ENCODE peak calls at places on chromosomes 13 and 19, in four cellular contexts. V, E, X and C are unnamed samples.
A peak's percentile ranks its signal among the peaks of the same experiment; 100 is the strongest.

GRCh38 chr19:20840371-20840770 is 64.3 kb downstream of the ZNF66 start:
- DNase-seq in V (no peak), E (no peak), X (no peak), C (no peak)

GRCh38 chr19:19584356-19584755 is 34.1 kb downstream of the PBX4 start:
- DNase-seq in V (no peak), E (no peak), X (no peak), C (no peak)

GRCh38 chr13:109782066-109782822 is 4.1 kb downstream of the IRS2 start:
- DNase-seq in V (no peak), E (peak; percentile 79), X (no peak), C (no peak)

GRCh38 chr19:31154021-31154420 is 195.2 kb downstream of the TSHZ3 start:
- DNase-seq in V (no peak), E (no peak), X (no peak), C (peak; percentile 83)

GRCh38 chr19:40716031-40716654 is 543 bp downstream of the COQ8B start:
- DNase-seq in V (peak; percentile 90), E (peak; percentile 76), X (peak; percentile 26), C (peak; percentile 46)

GRCh38 chr19:6270822-6271221 is 9.0 kb downstream of the MLLT1 start:
- DNase-seq in V (no peak), E (no peak), X (no peak), C (no peak)

GRCh38 chr19:7101498-7102253 is 32.2 kb downstream of the ZNF557 start:
- DNase-seq in V (no peak), E (no peak), X (no peak), C (no peak)

GRCh38 chr13:74683411-74683810 is 549.2 kb upstream of the KLF12 start:
- DNase-seq in V (peak; percentile 19), E (no peak), X (no peak), C (peak; percentile 8)

GRCh38 chr13:24152292-24153214 is 8.0 kb upstream of the SPATA13 start:
- DNase-seq in V (no peak), E (no peak), X (no peak), C (no peak)

GRCh38 chr13:84867246-84867645 is 932.0 kb downstream of the SLITRK6 start:
- DNase-seq in V (no peak), E (no peak), X (no peak), C (no peak)

GRCh38 chr19:29735821-29736220 is 20.8 kb upstream of the C19orf12 start:
- DNase-seq in V (no peak), E (peak; percentile 22), X (no peak), C (no peak)

GRCh38 chr13:22698477-22698876 is 482.3 kb upstream of the SGCG start:
- DNase-seq in V (no peak), E (no peak), X (no peak), C (no peak)

GRCh38 chr19:58330458-58330857 is 3.7 kb downstream of the ZSCAN22 start:
- DNase-seq in V (peak; percentile 22), E (no peak), X (no peak), C (no peak)

GRCh38 chr13:93226623-93227279 is at the start of gene GPC6:
- DNase-seq in V (no peak), E (no peak), X (no peak), C (peak; percentile 32)

GRCh38 chr13:101209206-101209893 is 207.0 kb downstream of the NALCN start:
- DNase-seq in V (peak; percentile 10), E (no peak), X (no peak), C (no peak)

GRCh38 chr13:71677114-71677513 is 189.9 kb downstream of the DACH1 start:
- DNase-seq in V (no peak), E (no peak), X (no peak), C (no peak)

GRCh38 chr19:38361633-38362075 is 12.7 kb upstream of the PSMD8 start:
- DNase-seq in V (peak; percentile 65), E (peak; percentile 89), X (no peak), C (peak; percentile 78)

GRCh38 chr19:44943801-44944249 is 1.8 kb downstream of the APOC4 start:
- DNase-seq in V (no peak), E (peak; percentile 83), X (no peak), C (no peak)

GRCh38 chr13:23074054-23074805 is 106.5 kb upstream of the SGCG start:
- DNase-seq in V (no peak), E (no peak), X (no peak), C (no peak)

GRCh38 chr19:30677702-30678101 is 305.5 kb downstream of the ZNF536 start:
- DNase-seq in V (no peak), E (no peak), X (no peak), C (no peak)

GRCh38 chr13:48151343-48151742 is 56.4 kb upstream of the MED4 start:
- DNase-seq in V (no peak), E (no peak), X (no peak), C (no peak)

GRCh38 chr13:30116379-30116778 is 191.0 kb downstream of the KATNAL1 start:
- DNase-seq in V (no peak), E (no peak), X (no peak), C (no peak)

GRCh38 chr13:30115257-30115600 is 192.1 kb downstream of the KATNAL1 start:
- DNase-seq in V (no peak), E (no peak), X (no peak), C (no peak)

GRCh38 chr13:30113531-30113930 is 193.8 kb downstream of the KATNAL1 start:
- DNase-seq in V (no peak), E (no peak), X (no peak), C (no peak)

GRCh38 chr13:30113983-30114491 is 193.3 kb downstream of the KATNAL1 start:
- DNase-seq in V (no peak), E (no peak), X (no peak), C (no peak)

DNA sequence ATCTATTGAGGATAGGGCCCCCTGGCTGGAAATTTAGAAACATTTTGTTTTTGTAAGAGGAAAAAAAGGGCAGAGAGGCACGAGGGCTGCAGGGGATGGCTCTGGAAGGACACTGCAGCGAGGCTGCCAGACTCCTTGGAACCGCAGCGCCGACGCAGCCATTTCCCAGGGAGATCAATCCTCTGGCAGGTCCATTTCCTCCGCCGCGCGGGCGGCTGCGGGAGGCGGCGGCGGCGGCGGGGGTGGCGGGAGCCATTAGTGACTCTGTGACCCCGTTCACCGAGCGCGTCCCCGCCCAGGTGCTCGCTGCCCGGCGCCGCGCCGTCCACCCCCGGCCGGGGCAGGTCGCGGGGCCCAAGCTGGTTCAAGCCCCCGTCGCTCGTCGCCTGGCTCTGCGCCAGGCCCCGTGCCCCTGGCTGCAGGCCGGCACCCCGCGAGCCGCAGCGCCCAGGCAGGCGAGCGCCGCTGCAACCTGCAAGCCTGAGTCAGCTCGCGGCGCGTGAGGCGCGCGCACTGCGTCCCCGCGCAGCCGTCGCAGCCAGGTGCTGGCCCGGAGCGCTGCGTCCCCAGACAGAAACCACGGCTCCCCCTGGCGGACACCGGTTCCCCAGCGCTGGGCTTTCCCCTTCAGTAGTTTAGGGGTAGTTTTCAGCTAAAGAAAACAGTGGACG is 192.6 kb downstream of the KATNAL1 start:
- DNase-seq in V (peak; percentile 80), E (peak; percentile 98), X (no peak), C (peak; percentile 88)
- TF ChIP-seq POLR2A in V (no peak), E (no peak), X (peak; percentile 84), C (peak; percentile 62)

GRCh38 chr19:16940626-16941025 is 51.8 kb downstream of the F2RL3 start:
- DNase-seq in V (no peak), E (peak; percentile 10), X (no peak), C (no peak)

GRCh38 chr19:16944626-16945363 is 56.0 kb downstream of the F2RL3 start:
- DNase-seq in V (no peak), E (no peak), X (no peak), C (no peak)

GRCh38 chr19:16943942-16944625 is 55.3 kb downstream of the F2RL3 start:
- DNase-seq in V (no peak), E (no peak), X (no peak), C (no peak)

GRCh38 chr19:16945364-16945714 is 56.5 kb downstream of the F2RL3 start:
- DNase-seq in V (no peak), E (no peak), X (no peak), C (no peak)

GRCh38 chr19:16942583-16942982 is 53.8 kb downstream of the F2RL3 start:
- DNase-seq in V (no peak), E (no peak), X (no peak), C (no peak)
- H3K36me3 ChIP-seq in V (no peaks in the 10 kb centered on the region), E (no peaks in the 10 kb centered on the region), X (no peaks in the 10 kb centered on the region), C (no peaks in the 10 kb centered on the region)

DNA sequence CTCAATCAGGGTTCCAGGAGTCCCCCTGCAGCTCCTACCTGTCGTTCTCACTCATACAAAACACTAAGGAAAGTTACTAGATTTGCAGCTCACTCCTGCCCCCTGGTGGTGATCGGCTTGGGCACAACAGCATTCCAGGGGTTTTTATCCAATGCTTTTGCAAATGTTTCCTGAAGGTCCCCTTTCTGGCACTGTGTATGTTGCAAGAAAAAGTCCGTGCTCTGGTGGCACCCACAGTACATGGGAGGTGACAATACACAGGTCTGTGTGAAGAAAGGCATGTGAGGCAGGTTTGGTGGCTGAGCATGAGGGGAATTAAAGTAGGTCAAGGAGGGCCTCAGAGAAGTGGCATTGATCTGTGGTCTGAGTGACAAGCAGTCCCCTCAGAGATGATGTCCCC is 8.6 kb upstream of the TYK2 start:
- DNase-seq in V (peak; percentile 85), E (peak; percentile 93), X (peak; percentile 69), C (peak; percentile 81)
- TF ChIP-seq POLR2AphosphoS5 in V (peak; percentile 49), E (peak; percentile 73), X (peak; percentile 32), C (peak; percentile 64)

GRCh38 chr19:13905634-13906524 is at the start of the genes BRME1 and CC2D1A:
- DNase-seq in V (peak; percentile 85), E (peak; percentile 99), X (peak; percentile 65), C (peak; percentile 90)
- TF ChIP-seq POLR2A in V (no peak), E (no peak), X (peak; percentile 88), C (peak; percentile 69)

GRCh38 chr19:9566729-9567128 is 17.6 kb downstream of the ZNF121 start:
- DNase-seq in V (no peak), E (no peak), X (no peak), C (no peak)
- H3K36me3 ChIP-seq in V (peaks cover 20% of the 10 kb centered on the region), E (peaks cover 100% of the 10 kb centered on the region), X (peaks cover 56% of the 10 kb centered on the region), C (peaks cover 36% of the 10 kb centered on the region)

GRCh38 chr19:47540748-47541147 is 25.9 kb upstream of the NAPA start:
- DNase-seq in V (no peak), E (no peak), X (no peak), C (no peak)

GRCh38 chr19:47544075-47544474 is 28.9 kb downstream of the ZNF541 start:
- DNase-seq in V (no peak), E (no peak), X (no peak), C (no peak)

GRCh38 chr19:47539747-47540311 is 25.0 kb upstream of the NAPA start:
- DNase-seq in V (no peak), E (no peak), X (no peak), C (no peak)

GRCh38 chr19:47541507-47541906 is 26.6 kb upstream of the NAPA start:
- DNase-seq in V (no peak), E (no peak), X (peak; percentile 13), C (no peak)

DNA sequence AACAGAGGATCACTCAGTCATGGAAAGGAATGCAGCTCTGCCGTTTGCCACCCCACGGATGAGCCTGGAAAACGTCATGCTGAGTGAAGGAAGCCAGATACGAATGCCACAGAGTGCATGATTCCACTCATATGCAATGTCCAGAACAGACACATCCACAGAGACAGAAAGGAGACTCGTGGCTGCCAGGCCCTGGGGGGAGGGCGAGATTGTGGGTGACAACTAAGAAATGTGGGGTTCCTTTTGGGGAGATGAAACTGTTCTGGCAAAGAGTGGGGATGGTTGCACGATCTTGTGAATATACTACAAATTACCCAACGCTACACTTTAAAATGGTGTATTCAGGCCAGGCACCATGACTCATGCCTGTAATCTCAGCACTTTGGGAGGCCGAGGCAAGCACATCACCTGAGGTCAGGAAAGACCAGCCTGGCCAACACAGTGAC is 27.2 kb upstream of the NAPA start:
- DNase-seq in V (no peak), E (no peak), X (no peak), C (no peak)
- TF ChIP-seq POLR2AphosphoS5 in V (no peak), E (no peak), X (no peak), C (no peak)